ENCODE peak calls at places on chromosomes 2 and 18, in nine cellular contexts. B, N, M, H, O, I, V, Z and G are unnamed samples.

GRCh38 chr2:240458044-240458899 is 22.8 kb downstream of the GPC1 start:
- DNase-seq in V (no peak), N (no peak), Z (no peak), H (no peak), O (no peak), I (no peak), M (no peak), B (no peak), G (no peak)

GRCh38 chr2:15778529-15779219 is 161.7 kb upstream of the MYCN start:
- DNase-seq in Z (no peak), M (no peak), O (no peak), I (no peak), V (no peak), H (no peak), N (no peak), B (no peak), G (no peak)

GRCh38 chr2:6977095-6977777 is 60.0 kb downstream of the RNF144A start:
- DNase-seq in N (no peak), H (no peak), B (no peak), Z (no peak), M (peak), V (peak), I (no peak), O (peak), G (no peak)

GRCh38 chr2:132581917-132582316 is 88.1 kb downstream of the LYPD1 start:
- DNase-seq in V (no peak), O (no peak), N (no peak), H (no peak), Z (no peak), I (no peak), M (no peak), B (no peak), G (no peak)

GRCh38 chr2:223674998-223675609 is 72.9 kb upstream of the SCG2 start:
- DNase-seq in M (peak), H (peak), I (no peak), N (peak), V (peak), B (no peak), O (peak), Z (no peak), G (no peak)

GRCh38 chr2:112259509-112260294 is 4.9 kb upstream of the ZC3H8 start:
- DNase-seq in O (peak), I (peak), V (peak), B (peak), Z (peak), N (peak), H (peak), M (peak), G (peak)

GRCh38 chr2:20677301-20678176 is 10.6 kb downstream of the GDF7 start:
- DNase-seq in O (no peak), I (no peak), V (no peak), M (no peak), N (peak), Z (no peak), H (no peak), B (no peak), G (no peak)

GRCh38 chr2:108612514-108613183 is 78.4 kb downstream of the LIMS1 start:
- DNase-seq in I (no peak), N (no peak), B (no peak), Z (no peak), V (no peak), O (no peak), M (no peak), H (no peak), G (no peak)

GRCh38 chr2:171958475-171958874 is 36.2 kb downstream of the HAT1 start:
- DNase-seq in Z (peak), V (peak), N (no peak), M (peak), H (peak), B (no peak), I (no peak), O (peak), G (no peak)

GRCh38 chr2:154439156-154439555 is 259.3 kb upstream of the KCNJ3 start:
- DNase-seq in M (peak), H (no peak), I (no peak), B (no peak), Z (no peak), V (no peak), O (no peak), N (no peak), G (no peak)

GRCh38 chr2:56448999-56449431 is 265.2 kb downstream of the CCDC85A start:
- DNase-seq in B (no peak), O (no peak), V (peak), H (no peak), Z (no peak), N (peak), I (no peak), M (no peak), G (no peak)

DNA sequence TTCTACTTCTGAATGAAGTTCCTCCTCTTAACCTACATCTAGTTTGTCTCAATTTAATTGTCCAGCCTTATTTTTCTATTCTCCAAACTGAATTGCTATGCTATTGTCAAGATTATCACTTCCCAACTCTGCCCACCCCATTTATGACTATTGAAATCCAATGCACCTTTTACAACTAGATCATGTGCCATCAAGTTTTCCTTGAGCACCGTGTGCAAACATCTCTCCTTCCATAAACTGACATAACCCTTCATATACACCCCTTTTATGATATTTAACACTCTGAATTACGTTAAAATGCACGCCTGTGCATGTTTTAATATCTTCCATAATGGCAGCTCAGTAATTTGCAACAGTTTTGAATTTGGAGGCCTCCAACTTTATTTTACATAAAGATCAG is 85.6 kb downstream of the SMAD2 start:
- DNase-seq in M (no peak), H (no peak), V (no peak), B (no peak), Z (no peak), N (no peak), O (no peak), I (no peak), G (no peak)
- TF ChIP-seq CTCF in M (no peak), H (no peak), V (no peak), B (no peak), Z (no peak), N (no peak), O (no peak), I (no peak), G (no peak)

GRCh38 chr2:134465706-134466105 is 211.8 kb downstream of the MGAT5 start:
- DNase-seq in M (no peak), Z (no peak), V (no peak), I (no peak), N (no peak), O (no peak), B (no peak), H (no peak), G (no peak)

GRCh38 chr2:134468093-134468640 is 214.3 kb downstream of the MGAT5 start:
- DNase-seq in O (no peak), B (no peak), V (no peak), H (no peak), Z (no peak), I (no peak), N (no peak), M (no peak), G (no peak)

GRCh38 chr2:134465228-134465627 is 211.4 kb downstream of the MGAT5 start:
- DNase-seq in M (no peak), I (no peak), Z (no peak), V (no peak), O (no peak), B (no peak), H (no peak), N (no peak), G (no peak)

GRCh38 chr2:134463726-134464076 is 209.8 kb downstream of the MGAT5 start:
- DNase-seq in I (no peak), B (no peak), M (no peak), H (no peak), V (no peak), O (no peak), Z (no peak), N (no peak), G (no peak)

DNA sequence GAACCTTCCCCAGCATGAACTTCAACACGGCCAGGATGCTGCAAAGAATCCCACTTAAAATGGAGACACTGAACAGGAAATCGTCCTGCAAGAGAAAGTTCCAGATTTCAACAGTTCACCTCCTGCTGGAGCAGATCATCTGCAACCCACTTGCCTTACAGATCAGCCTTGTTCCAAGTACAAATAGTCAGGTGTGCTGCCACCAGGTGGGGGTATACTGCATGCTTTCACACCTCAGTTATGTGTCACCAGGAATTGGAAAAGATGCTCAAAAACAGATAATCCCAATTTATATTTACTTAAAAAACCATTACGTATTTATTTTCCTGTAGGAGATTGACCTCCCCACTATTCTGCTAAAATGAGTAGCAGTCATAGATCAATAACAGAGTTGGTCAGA is 212.3 kb downstream of the MGAT5 start:
- DNase-seq in M (peak), I (no peak), H (no peak), O (no peak), Z (no peak), B (no peak), N (peak), V (peak), G (peak)
- TF ChIP-seq CTCF in M (peak), I (no peak), H (peak), O (peak), Z (no peak), B (no peak), N (peak), V (peak), G (no peak)

GRCh38 chr2:23836505-23836904 is 90.4 kb downstream of the ATAD2B start:
- DNase-seq in Z (no peak), O (no peak), V (no peak), N (no peak), I (no peak), M (no peak), B (no peak), H (no peak), G (no peak)
- TF ChIP-seq CTCF in Z (no peak), O (no peak), V (no peak), N (no peak), I (no peak), M (no peak), B (no peak), H (no peak), G (no peak)

GRCh38 chr18:62745089-62745751 is 29.9 kb downstream of the PHLPP1 start:
- DNase-seq in O (no peak), I (no peak), M (no peak), V (no peak), H (no peak), Z (no peak), B (no peak), N (no peak), G (no peak)
- TF ChIP-seq CTCF in O (no peak), I (no peak), M (no peak), V (no peak), H (no peak), Z (no peak), B (no peak), N (no peak), G (no peak)

DNA sequence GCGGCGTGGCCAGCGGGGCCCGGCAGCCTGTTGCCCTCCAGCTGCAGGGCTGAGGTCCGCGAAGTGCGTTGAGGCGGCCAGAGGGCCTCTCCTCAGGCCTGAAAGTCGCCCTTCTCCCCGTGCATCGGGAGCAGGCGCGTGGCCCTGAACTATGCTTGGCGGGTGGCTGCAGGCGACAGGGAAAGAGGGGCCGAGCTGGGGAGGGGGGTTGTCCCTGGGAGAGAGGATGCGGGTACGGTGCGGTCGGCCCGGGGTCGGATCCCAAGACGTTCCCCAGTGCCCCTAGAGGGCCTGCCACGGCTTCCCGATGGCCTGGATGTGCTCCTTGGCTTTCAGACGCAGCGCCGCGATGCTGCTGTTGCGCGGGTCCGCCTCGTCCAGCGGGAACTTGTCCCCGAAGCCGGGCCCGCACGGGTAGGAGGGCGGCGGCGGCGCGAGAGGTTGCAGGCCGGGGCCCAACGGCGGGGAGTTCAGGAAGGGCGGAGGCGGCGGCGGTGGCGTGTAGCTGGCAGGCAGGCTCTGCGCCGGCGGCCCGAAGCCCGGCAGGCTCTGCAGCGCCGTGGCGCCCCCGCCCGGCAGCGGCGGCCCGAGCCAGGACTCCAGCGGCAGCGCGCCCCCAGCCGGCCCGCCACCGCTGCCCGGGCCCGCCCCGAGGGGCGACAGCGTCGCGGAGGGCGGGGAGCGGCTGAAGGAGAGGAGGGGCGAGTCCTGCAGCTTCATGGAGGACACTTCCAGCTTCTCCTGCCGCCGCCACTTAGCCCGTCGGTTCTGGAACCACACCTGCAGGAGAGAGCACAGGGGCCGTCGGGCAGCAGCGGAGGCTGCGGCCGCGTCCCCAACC is 4.3 kb downstream of the RAX start:
- DNase-seq in Z (no peak), M (no peak), O (no peak), B (no peak), I (no peak), V (peak), N (peak), H (no peak), G (peak)
- TF ChIP-seq CTCF in Z (no peak), M (no peak), O (no peak), B (no peak), I (no peak), V (no peak), N (peak), H (no peak), G (no peak)

DNA sequence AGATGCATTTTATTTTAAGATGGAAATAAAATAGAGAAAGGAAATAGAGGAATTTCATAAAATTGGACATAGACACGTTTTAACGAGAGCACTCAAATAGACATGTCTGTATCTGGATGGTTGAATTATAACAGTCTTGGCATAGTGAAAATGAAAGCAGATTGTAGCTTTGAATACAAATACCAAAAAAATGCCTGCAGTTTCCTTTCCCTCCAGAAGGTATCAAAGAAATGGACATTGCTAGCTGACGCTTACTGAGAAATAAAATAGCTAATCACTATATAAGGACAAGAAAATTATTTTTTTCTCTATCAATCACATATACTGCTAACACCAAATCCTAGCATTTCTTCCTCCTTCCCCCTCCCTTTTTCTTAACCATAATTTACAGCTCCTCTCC is 11.4 kb upstream of the MAPRE2 start:
- DNase-seq in Z (no peak), I (no peak), H (no peak), V (no peak), M (peak), O (no peak), N (no peak), B (no peak), G (no peak)
- TF ChIP-seq CTCF in Z (peak), I (no peak), H (peak), V (peak), M (peak), O (no peak), N (no peak), B (peak), G (no peak)

GRCh38 chr2:219279916-219280516 is 850 bp downstream of the DNAJB2 start:
- DNase-seq in Z (no peak), V (no peak), M (no peak), O (no peak), N (peak), B (no peak), I (no peak), H (no peak), G (no peak)
- TF ChIP-seq CTCF in Z (no peak), V (no peak), M (no peak), O (no peak), N (no peak), B (peak), I (no peak), H (peak), G (no peak)

DNA sequence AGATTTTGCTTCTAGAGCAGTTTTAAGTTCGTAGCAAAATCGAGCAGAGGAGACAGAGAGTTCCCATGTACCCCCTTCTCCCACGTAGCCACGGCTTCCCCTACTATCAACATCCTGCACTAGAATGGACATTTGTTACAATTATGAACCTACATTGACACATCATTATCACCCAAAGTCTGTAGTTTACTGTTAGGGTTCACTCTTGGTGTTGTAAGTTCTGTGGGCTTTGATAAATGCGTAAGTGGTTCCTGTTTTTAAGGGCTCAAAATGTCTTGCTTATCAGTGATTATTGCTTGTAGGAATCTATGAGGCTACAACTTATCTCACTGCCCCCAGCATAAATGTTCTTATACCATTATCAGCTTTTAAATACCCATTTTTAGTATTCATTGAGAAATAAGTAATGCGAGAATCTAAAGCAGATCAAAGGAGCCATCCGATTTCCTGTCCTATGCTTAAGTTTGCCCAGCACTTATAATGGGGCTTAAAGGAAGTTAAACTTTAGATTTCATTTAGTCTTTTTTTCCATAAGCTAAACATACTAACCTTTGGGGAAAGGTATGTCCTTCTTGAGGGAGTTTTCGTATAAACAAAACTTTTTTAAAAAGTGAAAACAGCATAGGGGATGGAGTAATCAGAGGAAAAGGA is 118.7 kb downstream of the HAUS1 start:
- DNase-seq in O (no peak), H (no peak), Z (no peak), B (no peak), I (no peak), M (no peak), N (no peak), V (peak), G (no peak)
- TF ChIP-seq CTCF in O (no peak), H (no peak), Z (no peak), B (no peak), I (no peak), M (no peak), N (no peak), V (no peak), G (no peak)

GRCh38 chr2:203396667-203397066 is 68.5 kb downstream of the ABI2 start:
- DNase-seq in O (no peak), N (peak), M (no peak), I (no peak), V (no peak), Z (no peak), H (no peak), B (no peak), G (no peak)
- TF ChIP-seq CTCF in O (peak), N (peak), M (peak), I (no peak), V (peak), Z (peak), H (peak), B (no peak), G (peak)

GRCh38 chr18:57137847-57138246 is 9.0 kb upstream of the BOD1L2 start:
- DNase-seq in Z (no peak), H (no peak), I (no peak), B (no peak), M (no peak), N (no peak), O (no peak), V (no peak), G (no peak)

GRCh38 chr18:57141208-57142129 is 5.4 kb upstream of the BOD1L2 start:
- DNase-seq in V (no peak), H (no peak), O (no peak), Z (no peak), I (no peak), M (no peak), N (no peak), B (no peak), G (no peak)

GRCh38 chr18:57131782-57132181 is 15.1 kb upstream of the BOD1L2 start:
- DNase-seq in O (no peak), B (no peak), V (no peak), H (no peak), N (no peak), I (no peak), Z (no peak), M (no peak), G (no peak)

GRCh38 chr18:57134564-57135211 is 12.2 kb upstream of the BOD1L2 start:
- DNase-seq in M (no peak), Z (no peak), N (peak), H (no peak), V (no peak), B (no peak), O (no peak), I (no peak), G (no peak)

GRCh38 chr18:57135705-57136104 is 11.2 kb upstream of the BOD1L2 start:
- DNase-seq in Z (no peak), O (no peak), B (no peak), H (no peak), I (no peak), M (no peak), V (no peak), N (no peak), G (no peak)
- TF ChIP-seq CTCF in Z (peak), O (peak), B (no peak), H (peak), I (no peak), M (peak), V (no peak), N (peak), G (no peak)